ENCODE peak calls at places on chromosomes 13 and 19, in six cellular contexts. Z, L, N, R, M and F are unnamed samples.

GRCh38 chr13:96651598-96651997 is 342.7 kb downstream of the OXGR1 start:
- DNase-seq in M (no peak), L (no peak), R (no peak), N (no peak), Z (no peak), F (no peak)

GRCh38 chr19:4597975-4598671 is 38.6 kb upstream of the SEMA6B start:
- DNase-seq in M (peak), N (no peak), L (peak), R (no peak), Z (no peak), F (peak)

GRCh38 chr19:39097721-39098120 is 13.6 kb downstream of the ACP7 start:
- DNase-seq in M (no peak), N (no peak), R (no peak), L (no peak), Z (no peak), F (no peak)

GRCh38 chr19:41909706-41910105 is 18.5 kb downstream of the ERFL start:
- DNase-seq in L (no peak), N (no peak), Z (no peak), M (no peak), R (no peak), F (no peak)

GRCh38 chr19:50003810-50004419 is 21.3 kb downstream of the VRK3 start:
- DNase-seq in Z (no peak), N (peak), M (no peak), R (no peak), L (no peak), F (no peak)

GRCh38 chr19:48681127-48681470 is 8.3 kb upstream of the NTN5 start:
- DNase-seq in Z (no peak), L (no peak), M (no peak), N (no peak), R (no peak), F (no peak)

GRCh38 chr13:44719857-44720671 is 143.9 kb upstream of the TSC22D1 start:
- DNase-seq in R (no peak), N (peak), L (no peak), M (no peak), Z (no peak), F (no peak)

GRCh38 chr13:110689711-110690110 is 16.2 kb downstream of the CARS2 start:
- DNase-seq in L (no peak), Z (no peak), R (no peak), N (no peak), M (no peak), F (no peak)

GRCh38 chr13:76331948-76332712 is 554.1 kb downstream of the KCTD12 start:
- DNase-seq in N (peak), L (no peak), M (no peak), R (no peak), Z (no peak), F (no peak)

GRCh38 chr13:30873519-30873918 is 32.6 kb upstream of the MEDAG start:
- DNase-seq in R (no peak), Z (no peak), N (no peak), M (no peak), L (peak), F (peak)

GRCh38 chr13:26095338-26095737 is 43.5 kb upstream of the SHISA2 start:
- DNase-seq in M (no peak), N (no peak), Z (no peak), L (no peak), R (no peak), F (no peak)

GRCh38 chr13:37869756-37870488 is at the start of gene TRPC4:
- DNase-seq in L (peak), Z (peak), N (peak), M (no peak), R (peak), F (peak)

GRCh38 chr13:26168276-26168814 is 53.8 kb downstream of the RNF6 start:
- DNase-seq in Z (no peak), N (no peak), R (no peak), M (no peak), L (no peak), F (no peak)

GRCh38 chr13:35500071-35500595 is 23.6 kb upstream of the MAB21L1 start:
- DNase-seq in R (no peak), N (no peak), Z (no peak), L (no peak), M (no peak), F (no peak)

GRCh38 chr13:78604782-78605611 is 1.6 kb upstream of the POU4F1 start:
- DNase-seq in R (no peak), L (no peak), M (no peak), N (no peak), Z (no peak), F (peak)

GRCh38 chr13:89401209-89401810 is 1730.1 kb downstream of the SLITRK5 start:
- DNase-seq in Z (no peak), N (peak), R (no peak), M (no peak), L (no peak), F (no peak)

GRCh38 chr19:18743281-18743825 is 47.8 kb downstream of the COMP start:
- DNase-seq in N (no peak), L (no peak), Z (no peak), R (peak), M (no peak), F (peak)

GRCh38 chr19:5338661-5339469 is 1.7 kb downstream of the PTPRS start:
- DNase-seq in Z (no peak), L (no peak), N (no peak), R (no peak), M (no peak), F (peak)